ENCODE peak calls at places on chromosomes 2 and 18, in eight cellular contexts. O, U, R, T, M, Z, N and H are unnamed samples.

GRCh38 chr2:19774788-19775156 is 127.0 kb downstream of the TTC32 start:
- DNase-seq in O (no peak), U (no peak), R (no peak), T (no peak), M (no peak), Z (no peak), N (no peak), H (no peak)

GRCh38 chr2:28269019-28269784 is 123.5 kb upstream of the FOSL2 start:
- DNase-seq in O (no peak), U (peak), R (no peak), T (peak), M (peak), Z (peak), N (peak), H (peak)

GRCh38 chr18:76757925-76758324 is 64.4 kb upstream of the ZNF236 start:
- DNase-seq in O (peak), U (no peak), R (no peak), T (no peak), M (no peak), Z (no peak), N (no peak), H (no peak)

GRCh38 chr2:107621186-107621835 is 205.4 kb upstream of the RGPD4 start:
- DNase-seq in O (no peak), U (no peak), R (no peak), T (no peak), M (no peak), Z (no peak), N (no peak), H (no peak)

GRCh38 chr2:55804535-55804934 is 110.9 kb upstream of the PNPT1 start:
- DNase-seq in O (no peak), U (no peak), R (no peak), T (no peak), M (no peak), Z (no peak), N (no peak), H (no peak)

GRCh38 chr2:157592983-157593382 is 35.7 kb downstream of the ACVR1C start:
- DNase-seq in O (no peak), U (no peak), R (no peak), T (no peak), M (no peak), Z (peak), N (no peak), H (no peak)

GRCh38 chr2:72581560-72582181 is 244.2 kb downstream of the EXOC6B start:
- DNase-seq in O (no peak), U (no peak), R (no peak), T (no peak), M (no peak), Z (no peak), N (no peak), H (no peak)

GRCh38 chr2:3755277-3755676 is 51.9 kb downstream of the DCDC2C start:
- DNase-seq in O (no peak), U (no peak), R (no peak), T (no peak), M (no peak), Z (no peak), N (no peak), H (no peak)

GRCh38 chr18:159037-159652 is 788 bp downstream of the USP14 start:
- DNase-seq in O (no peak), U (no peak), R (peak), T (no peak), M (no peak), Z (peak), N (no peak), H (no peak)

GRCh38 chr18:77899972-77900754 is 650.5 kb downstream of the GALR1 start:
- DNase-seq in O (peak), U (peak), R (peak), T (no peak), M (no peak), Z (no peak), N (peak), H (peak)

GRCh38 chr2:65053199-65053598 is 3.0 kb upstream of the CEP68 start:
- DNase-seq in O (no peak), U (no peak), R (peak), T (no peak), M (no peak), Z (no peak), N (peak), H (no peak)

GRCh38 chr2:112481528-112482228 is at the start of gene TTL:
- DNase-seq in O (peak), U (peak), R (peak), T (peak), M (no peak), Z (peak), N (peak), H (peak)
- TF ChIP-seq POLR2AphosphoS5 in O (no peak), U (peak), R (peak), T (no peak), M (peak), Z (peak), N (peak), H (no peak)

DNA sequence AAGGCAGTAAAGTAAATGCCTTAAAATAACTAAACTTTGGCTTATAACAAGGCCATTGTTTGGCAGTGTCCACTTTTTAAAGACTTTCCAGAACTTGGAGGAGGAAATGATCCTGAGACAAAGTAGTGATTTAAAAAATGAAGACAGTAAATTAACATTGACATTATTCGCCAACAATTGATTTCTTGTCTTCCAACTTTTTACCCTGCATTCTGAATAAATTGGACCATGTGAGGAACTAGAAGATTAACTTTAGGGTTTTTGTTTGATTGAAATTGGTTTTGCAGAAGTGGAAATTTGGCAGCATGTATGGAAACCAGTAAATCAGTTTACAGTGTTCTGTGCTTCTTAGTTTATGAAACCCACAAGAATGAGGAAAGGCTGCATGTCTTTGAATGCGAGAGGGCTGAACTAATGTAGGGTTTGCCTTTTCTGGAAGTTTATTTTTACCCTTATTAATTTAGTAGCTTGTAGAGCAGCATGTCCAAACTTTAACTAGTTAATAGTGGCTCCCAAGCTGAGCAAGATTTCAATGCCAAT is 50.3 kb downstream of the LDLRAD4 start:
- DNase-seq in O (no peak), U (no peak), R (no peak), T (peak), M (no peak), Z (no peak), N (no peak), H (no peak)
- H3K27ac ChIP-seq in O (no peak), U (no peak), R (no peak), T (peak), M (no peak), Z (no peak), N (peak), H (peak)

DNA sequence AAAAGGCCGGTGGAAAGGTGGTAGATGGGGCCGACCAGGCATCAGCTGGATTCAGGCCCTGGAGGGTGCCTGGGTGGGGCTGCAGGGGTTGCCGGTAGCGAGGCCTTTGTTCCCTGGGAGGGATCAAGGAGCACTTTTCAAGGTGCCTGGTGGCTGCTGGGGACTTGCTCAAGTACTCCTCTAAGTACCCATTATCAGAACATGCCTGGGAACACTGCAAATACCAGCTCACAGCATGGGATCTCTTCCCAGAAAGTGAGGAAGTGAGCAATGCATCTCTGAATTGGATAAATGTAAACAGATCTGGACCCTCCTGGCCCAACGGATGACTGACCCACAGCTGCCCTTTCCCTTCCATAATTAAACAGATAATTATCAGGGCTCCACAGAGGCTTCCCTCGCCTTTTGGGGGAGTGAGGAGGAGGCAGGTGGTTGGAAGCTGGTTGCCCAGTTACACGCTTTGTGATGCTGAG is 210.6 kb downstream of the SH3RF3 start:
- DNase-seq in O (peak), U (no peak), R (no peak), T (no peak), M (no peak), Z (no peak), N (no peak), H (no peak)
- TF ChIP-seq POLR2AphosphoS5 in O (peak), U (no peak), R (no peak), T (no peak), M (no peak), Z (no peak), N (no peak), H (no peak)

GRCh38 chr2:37650548-37651101 is 20.8 kb downstream of the CDC42EP3 start:
- DNase-seq in O (no peak), U (no peak), R (no peak), T (no peak), M (no peak), Z (no peak), N (no peak), H (no peak)
- H3K27ac ChIP-seq in O (no peak), U (no peak), R (peak), T (no peak), M (no peak), Z (no peak), N (peak), H (peak)

GRCh38 chr2:230323385-230324106 is 3.4 kb upstream of the SP140L start:
- DNase-seq in O (peak), U (peak), R (no peak), T (no peak), M (peak), Z (peak), N (no peak), H (no peak)
- TF ChIP-seq POLR2AphosphoS5 in O (no peak), U (no peak), R (no peak), T (no peak), M (peak), Z (peak), N (no peak), H (no peak)

GRCh38 chr2:105886029-105886454 is 141.3 kb downstream of the NCK2 start:
- DNase-seq in O (no peak), U (no peak), R (no peak), T (no peak), M (no peak), Z (no peak), N (no peak), H (no peak)
- H3K27ac ChIP-seq in O (no peak), U (no peak), R (no peak), T (no peak), M (no peak), Z (no peak), N (peak), H (peak)